ENCODE peak calls at places on chromosomes 1 and 21, in seven cellular contexts. M is H1, R is SK-N-SH, B is K562, U is HepG2, T is GM12878, O is GM12892. Q is an unnamed sample.

GRCh38 chr1:58189453-58189852 is 357.1 kb downstream of the OMA1 start:
- DNase-seq in B (no peak), O (no peak), M (no peak), R (no peak), U (no peak), T (no peak), Q (no peak)

GRCh38 chr1:52738863-52739406 is 12.7 kb downstream of the ZYG11B start:
- DNase-seq in B (no peak), O (no peak), U (no peak), T (no peak), M (no peak), R (no peak), Q (no peak)

GRCh38 chr1:220999872-221000863 is 120.9 kb downstream of the HLX start:
- DNase-seq in O (no peak), T (no peak), M (no peak), B (no peak), R (no peak), U (no peak), Q (no peak)

GRCh38 chr1:30399026-30399425 is 324.4 kb downstream of the MATN1 start:
- DNase-seq in B (no peak), M (no peak), T (no peak), U (no peak), O (no peak), R (no peak), Q (no peak)

GRCh38 chr1:243459059-243459458 is 203.2 kb downstream of the SDCCAG8 start:
- DNase-seq in O (no peak), T (no peak), U (no peak), M (no peak), R (no peak), B (no peak), Q (no peak)

GRCh38 chr1:198449727-198450433 is 90.6 kb downstream of the ATP6V1G3 start:
- DNase-seq in T (no peak), R (no peak), U (no peak), B (no peak), M (no peak), O (no peak), Q (no peak)

GRCh38 chr1:193211539-193211938 is 25.1 kb upstream of the B3GALT2 start:
- DNase-seq in T (peak), O (no peak), U (peak), R (no peak), B (no peak), M (no peak), Q (no peak)

GRCh38 chr1:248825136-248825535 is 579 bp downstream of the SH3BP5L start:
- DNase-seq in M (no peak), B (no peak), U (no peak), T (no peak), O (no peak), R (no peak), Q (no peak)

GRCh38 chr1:54480201-54480848 is 67.7 kb upstream of the ACOT11 start:
- DNase-seq in M (no peak), B (peak), O (no peak), T (no peak), U (no peak), R (peak), Q (no peak)

GRCh38 chr1:53860967-53861411 is 22.9 kb upstream of the NDC1 start:
- DNase-seq in U (peak), O (peak), B (peak), T (no peak), M (peak), R (peak), Q (no peak)

GRCh38 chr1:176118985-176119384 is 88.1 kb downstream of the COP1 start:
- DNase-seq in R (no peak), T (no peak), U (no peak), B (no peak), O (no peak), M (no peak), Q (no peak)
- TF ChIP-seq TAF1 in R (no peak), T (no peak), U (no peak), B (no peak), O (no peak), M (no peak), Q (no peak)

GRCh38 chr1:99546432-99547416 is 99.2 kb upstream of the PALMD start:
- DNase-seq in M (no peak), U (no peak), O (no peak), R (no peak), B (no peak), T (no peak), Q (no peak)

GRCh38 chr1:99544328-99544727 is 101.6 kb upstream of the PALMD start:
- DNase-seq in T (no peak), R (no peak), M (no peak), B (no peak), O (no peak), U (no peak), Q (no peak)

GRCh38 chr1:99553301-99553700 is 92.6 kb upstream of the PALMD start:
- DNase-seq in B (no peak), M (no peak), T (no peak), U (no peak), O (no peak), R (no peak), Q (no peak)

GRCh38 chr1:99552215-99552614 is 93.7 kb upstream of the PALMD start:
- DNase-seq in O (no peak), U (no peak), B (no peak), T (no peak), M (no peak), R (no peak), Q (no peak)

DNA sequence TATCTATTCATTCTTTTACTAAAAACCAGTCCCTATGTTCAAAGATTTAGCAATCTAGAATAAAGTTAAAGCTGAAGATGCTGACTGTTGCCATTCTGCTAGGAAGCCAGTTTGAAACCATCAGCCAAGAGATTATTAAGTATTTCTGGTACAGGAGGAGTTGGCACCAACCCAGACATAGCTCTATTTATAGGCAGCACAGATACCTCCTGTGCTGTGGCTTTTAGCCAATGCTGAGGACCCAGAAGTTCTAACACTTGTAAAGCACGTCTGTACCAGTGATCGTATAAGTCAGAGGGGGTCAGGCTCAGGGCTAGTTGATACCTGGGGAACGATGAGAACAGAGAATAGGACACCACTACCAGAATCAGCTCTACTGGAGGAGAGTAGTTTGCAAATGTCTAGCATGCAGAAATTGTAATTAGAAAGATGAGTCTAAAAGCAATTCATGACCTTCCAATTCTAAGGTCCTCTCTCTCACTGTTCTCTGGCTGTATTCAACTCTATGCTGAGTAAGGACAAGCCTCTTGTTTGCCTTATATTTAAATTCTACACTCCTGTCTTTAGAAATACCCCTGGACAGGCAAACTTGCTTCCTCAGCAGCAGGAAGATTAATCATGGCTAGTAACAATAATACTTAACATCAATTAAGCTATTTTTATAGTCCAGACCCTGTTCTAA is 96.8 kb upstream of the PALMD start:
- DNase-seq in R (peak), M (no peak), O (no peak), B (no peak), T (no peak), U (no peak), Q (no peak)
- TF ChIP-seq TAF1 in R (no peak), M (no peak), O (no peak), B (no peak), T (no peak), U (no peak), Q (no peak)

GRCh38 chr1:176051902-176052518 is 155.1 kb downstream of the COP1 start:
- DNase-seq in M (no peak), O (no peak), R (no peak), T (no peak), U (peak), B (no peak), Q (no peak)
- TF ChIP-seq TAF1 in M (no peak), O (no peak), R (no peak), T (no peak), U (no peak), B (no peak), Q (no peak)

GRCh38 chr1:218209351-218209861 is 75.7 kb upstream of the RRP15 start:
- DNase-seq in O (no peak), R (no peak), T (no peak), B (no peak), U (no peak), M (no peak), Q (no peak)
- TF ChIP-seq TAF1 in O (no peak), R (no peak), T (no peak), B (no peak), U (no peak), M (no peak), Q (no peak)

GRCh38 chr1:201693019-201693372 is 136.0 kb upstream of the IPO9 start:
- DNase-seq in T (no peak), U (no peak), M (no peak), O (no peak), R (peak), B (no peak), Q (no peak)
- TF ChIP-seq TAF1 in T (no peak), U (no peak), M (no peak), O (no peak), R (no peak), B (no peak), Q (no peak)

DNA sequence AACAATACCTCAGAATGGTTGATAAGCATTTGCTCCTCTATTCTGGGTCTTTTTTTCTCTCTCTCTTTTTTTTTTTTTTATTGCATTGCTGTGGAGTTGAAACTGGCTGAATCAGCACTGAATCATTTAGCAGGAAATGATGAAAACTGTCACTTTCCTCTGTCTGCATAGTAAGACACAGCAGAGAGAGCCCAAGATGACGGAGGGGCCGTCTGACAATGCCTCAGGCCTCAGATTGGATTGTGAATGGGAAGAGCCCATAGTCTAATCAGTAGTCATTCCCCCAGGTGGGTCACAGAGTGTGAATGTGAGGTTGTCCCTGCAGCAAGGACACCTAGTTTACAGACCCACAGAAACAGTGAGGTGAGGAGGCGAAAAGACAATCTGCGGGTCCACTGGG is 193.2 kb upstream of the PLXNA2 start:
- DNase-seq in B (no peak), U (no peak), M (no peak), R (no peak), O (no peak), T (no peak), Q (no peak)
- TF ChIP-seq TAF1 in B (no peak), U (no peak), M (no peak), R (no peak), O (no peak), T (no peak), Q (no peak)

DNA sequence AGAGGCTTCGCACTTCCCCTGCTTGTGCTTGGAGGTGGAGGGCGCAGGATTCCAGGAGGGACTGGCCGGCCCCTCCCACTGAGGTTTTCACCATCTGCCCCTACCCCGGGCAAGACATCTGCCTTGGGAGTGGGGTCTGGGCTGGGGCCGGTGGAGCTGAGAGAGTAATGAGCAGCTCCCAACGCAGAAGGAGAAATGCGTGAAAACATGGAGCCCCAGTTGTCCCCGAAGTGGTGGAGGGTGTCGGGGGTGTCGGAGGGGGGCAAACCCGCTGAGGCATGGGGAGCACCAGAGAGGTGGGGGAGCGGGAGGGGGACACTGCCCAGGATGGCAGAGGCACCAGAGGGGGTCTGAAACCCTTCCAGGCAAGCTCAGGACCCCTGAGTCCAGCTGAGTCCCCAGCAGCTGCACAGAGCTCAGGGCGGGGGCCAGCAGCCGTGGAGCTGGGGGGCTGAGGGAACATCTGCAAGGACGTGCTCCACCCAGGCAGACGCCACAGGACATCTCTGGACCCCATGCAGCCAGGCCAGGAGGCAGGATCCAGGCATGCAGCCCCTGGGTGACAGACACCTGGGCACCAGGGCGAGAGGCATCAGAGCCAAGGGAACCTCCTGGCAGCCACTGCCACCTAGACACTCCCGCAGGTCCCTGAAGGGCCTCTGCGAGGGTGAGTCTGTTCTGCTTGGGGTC is 110.6 kb downstream of the SIK1 start:
- DNase-seq in O (no peak), R (no peak), B (no peak), M (no peak), T (no peak), U (no peak), Q (no peak)
- TF ChIP-seq TAF1 in O (no peak), R (no peak), B (no peak), M (no peak), T (no peak), U (no peak), Q (no peak)